ENCODE peak calls at places on chromosomes 1 and 21, in five cellular contexts. R is GM19239, U is H9, P is cardiac fibroblast, K is endothelial cell. T is an unnamed sample.

GRCh38 chr1:94622757-94623156 is 81.2 kb upstream of the F3 start:
- DNase-seq in R (no peak), U (no peak), P (peak; percentile 72), K (no peak), T (peak; percentile 15)

GRCh38 chr21:30238168-30238567 is 22.3 kb upstream of the CLDN8 start:
- DNase-seq in R (no peak), U (no peak), P (no peak), K (no peak), T (no peak)

GRCh38 chr1:980602-981395 is 1.1 kb downstream of the PERM1 start:
- DNase-seq in R (no peak), U (no peak), P (no peak), K (no peak), T (no peak)

GRCh38 chr21:45070970-45071369 is 3.4 kb upstream of the ADARB1 start:
- DNase-seq in R (no peak), U (no peak), P (no peak), K (no peak), T (no peak)

GRCh38 chr1:70299472-70299871 is 55.0 kb downstream of the ANKRD13C start:
- DNase-seq in R (no peak), U (no peak), P (no peak), K (no peak), T (no peak)

GRCh38 chr1:189939967-189940366 is 537.7 kb downstream of the BRINP3 start:
- DNase-seq in R (no peak), U (no peak), P (no peak), K (no peak), T (no peak)

GRCh38 chr1:153652795-153653507 is 5.6 kb upstream of the SNAPIN start:
- DNase-seq in R (no peak), U (no peak), P (peak; percentile 68), K (no peak), T (no peak)

GRCh38 chr1:22290611-22291010 is 147.7 kb upstream of the WNT4 start:
- DNase-seq in R (no peak), U (no peak), P (no peak), K (no peak), T (no peak)

GRCh38 chr21:34513109-34513675 is 1.2 kb upstream of the KCNE1 start:
- DNase-seq in R (no peak), U (no peak), P (peak; percentile 72), K (no peak), T (no peak)

GRCh38 chr21:44755227-44755626 is 43.9 kb upstream of the TSPEAR start:
- DNase-seq in R (no peak), U (peak; percentile 8), P (peak; percentile 76), K (no peak), T (no peak)

GRCh38 chr1:8746554-8746953 is 70.9 kb downstream of the RERE start:
- DNase-seq in R (no peak), U (no peak), P (peak; percentile 22), K (no peak), T (no peak)

GRCh38 chr1:71351438-71351837 is 270.6 kb upstream of the ZRANB2 start:
- DNase-seq in R (no peak), U (no peak), P (peak; percentile 89), K (no peak), T (no peak)

GRCh38 chr1:234877761-234878160 is 250.9 kb downstream of the TOMM20 start:
- DNase-seq in R (no peak), U (no peak), P (no peak), K (no peak), T (no peak)

GRCh38 chr1:201511925-201512539 is 5.1 kb upstream of the CSRP1 start:
- DNase-seq in R (peak; percentile 31), U (peak; percentile 76), P (no peak), K (peak; percentile 42), T (peak; percentile 56)

GRCh38 chr1:243596441-243597183 is 253.4 kb downstream of the AKT3 start:
- DNase-seq in R (peak; percentile 9), U (no peak), P (peak; percentile 96), K (no peak), T (no peak)

GRCh38 chr1:226778657-226779058 is 39.6 kb upstream of the ITPKB start:
- DNase-seq in R (no peak), U (no peak), P (peak; percentile 97), K (no peak), T (no peak)

GRCh38 chr1:225454733-225455132 is 26.9 kb upstream of the LBR start:
- DNase-seq in R (no peak), U (no peak), P (peak; percentile 81), K (no peak), T (no peak)

GRCh38 chr1:35460796-35461195 is 96.4 kb downstream of the KIAA0319L start:
- DNase-seq in R (no peak), U (no peak), P (no peak), K (no peak), T (no peak)

GRCh38 chr1:11620405-11620804 is 33.8 kb downstream of the FBXO2 start:
- DNase-seq in R (no peak), U (no peak), P (no peak), K (no peak), T (no peak)

GRCh38 chr1:109299984-109300343 is 6.8 kb downstream of the MYBPHL start:
- DNase-seq in R (no peak), U (no peak), P (no peak), K (no peak), T (no peak)

GRCh38 chr1:182217071-182217470 is 155.6 kb upstream of the ZNF648 start:
- DNase-seq in R (no peak), U (no peak), P (no peak), K (no peak), T (no peak)

GRCh38 chr1:66366618-66367017 is 167.3 kb upstream of the SGIP1 start:
- DNase-seq in R (no peak), U (no peak), P (no peak), K (no peak), T (no peak)

GRCh38 chr1:34929853-34930701 is 627 bp upstream of the DLGAP3 start:
- DNase-seq in R (no peak), U (peak; percentile 66), P (no peak), K (peak; percentile 30), T (peak; percentile 60)

GRCh38 chr1:4564083-4564482 is 90.3 kb upstream of the AJAP1 start:
- DNase-seq in R (no peak), U (no peak), P (no peak), K (no peak), T (no peak)

GRCh38 chr1:99173900-99174299 is 90.4 kb upstream of the PLPPR4 start:
- DNase-seq in R (no peak), U (no peak), P (no peak), K (no peak), T (no peak)

GRCh38 chr1:4770713-4771112 is 116.3 kb downstream of the AJAP1 start:
- DNase-seq in R (no peak), U (no peak), P (no peak), K (no peak), T (no peak)

GRCh38 chr21:27817061-27817460 is 850.2 kb upstream of the ADAMTS5 start:
- DNase-seq in R (no peak), U (no peak), P (no peak), K (no peak), T (no peak)

GRCh38 chr1:201792534-201793305 is 36.2 kb upstream of the IPO9 start:
- DNase-seq in R (peak; percentile 71), U (peak; percentile 86), P (peak; percentile 93), K (peak; percentile 80), T (peak; percentile 77)

GRCh38 chr1:22048351-22049192 is 3.9 kb upstream of the CDC42 start:
- DNase-seq in R (no peak), U (peak; percentile 43), P (peak; percentile 59), K (no peak), T (no peak)

GRCh38 chr1:172390620-172391491 is 29.6 kb upstream of the C1orf105 start:
- DNase-seq in R (no peak), U (peak; percentile 37), P (peak; percentile 47), K (no peak), T (peak; percentile 34)

T was measured in nephron progenitor cell.